ENCODE peak calls at places on chromosomes 6 and 20, in eight cellular contexts. M is iPS-NIHi11, O is H54, V is anterior cingulate cortex, W is H9, H is IMR-90, J is Kasumi-1, X is left colon. F is an unnamed sample.

GRCh38 chr20:8860011-8860495 is 208.8 kb upstream of the PLCB4 start:
- DNase-seq in M (no peak), W (no peak), X (no peak), H (peak), V (no peak), O (peak), J (no peak), F (no peak)

GRCh38 chr6:111589366-111589765 is 16.3 kb downstream of the TRAF3IP2 start:
- DNase-seq in H (peak), W (no peak), O (peak), V (no peak), X (no peak), J (no peak), M (no peak), F (no peak)

GRCh38 chr6:158312672-158313397 is 570 bp downstream of the TULP4 start:
- DNase-seq in M (no peak), H (no peak), V (no peak), W (no peak), O (no peak), J (no peak), X (no peak), F (no peak)

GRCh38 chr6:46199387-46199786 is 28.6 kb upstream of the ENPP5 start:
- DNase-seq in H (no peak), V (no peak), O (no peak), W (no peak), M (no peak), J (no peak), X (no peak), F (no peak)

GRCh38 chr6:95690328-95690727 is 113.0 kb downstream of the MANEA start:
- DNase-seq in X (no peak), H (no peak), V (no peak), M (no peak), J (no peak), O (no peak), W (no peak), F (no peak)

GRCh38 chr6:54778731-54779130 is 67.8 kb upstream of the FAM83B start:
- DNase-seq in W (no peak), X (no peak), O (no peak), M (no peak), H (no peak), J (no peak), V (no peak), F (peak)

GRCh38 chr6:155120034-155120433 is 124.9 kb downstream of the TIAM2 start:
- DNase-seq in M (peak), O (no peak), V (no peak), X (no peak), H (no peak), W (peak), J (no peak), F (no peak)

GRCh38 chr6:139028242-139028657 is 295 bp upstream of the ABRACL start:
- DNase-seq in V (no peak), X (no peak), H (no peak), O (peak), M (no peak), W (peak), J (no peak), F (no peak)

GRCh38 chr6:24933868-24934401 is 1.8 kb downstream of the RIPOR2 start:
- DNase-seq in O (peak), H (no peak), W (peak), X (no peak), M (peak), J (peak), V (no peak), F (no peak)

GRCh38 chr6:43772571-43773049 is 2.6 kb downstream of the VEGFA start:
- DNase-seq in J (no peak), W (peak), M (peak), O (no peak), H (no peak), V (no peak), X (peak), F (peak)

GRCh38 chr20:59042151-59042795 is at the start of gene PRELID3B:
- DNase-seq in W (no peak), V (no peak), J (peak), X (peak), O (no peak), M (no peak), H (no peak), F (no peak)

GRCh38 chr20:51084598-51084997 is 61.7 kb upstream of the KCNG1 start:
- DNase-seq in X (no peak), M (no peak), W (no peak), O (no peak), V (no peak), J (no peak), H (no peak), F (no peak)

GRCh38 chr20:8388707-8389106 is 256.6 kb downstream of the PLCB1 start:
- DNase-seq in V (no peak), J (no peak), M (no peak), W (no peak), X (no peak), H (peak), O (no peak), F (peak)

GRCh38 chr6:111995409-111995808 is 58.5 kb upstream of the CCN6 start:
- DNase-seq in X (no peak), O (no peak), H (no peak), W (no peak), M (no peak), V (no peak), J (no peak), F (no peak)

GRCh38 chr20:36543187-36544133 is 2.1 kb downstream of the MYL9 start:
- DNase-seq in J (no peak), W (no peak), X (no peak), M (no peak), O (peak), V (no peak), H (peak), F (no peak)

GRCh38 chr20:18613553-18613952 is 25.7 kb downstream of the DTD1 start:
- DNase-seq in X (no peak), V (no peak), M (no peak), W (no peak), O (no peak), J (no peak), H (peak), F (no peak)

GRCh38 chr20:45649312-45649863 is 18.3 kb upstream of the WFDC9 start:
- DNase-seq in W (no peak), J (no peak), M (no peak), X (no peak), H (no peak), V (no peak), O (no peak), F (no peak)

GRCh38 chr6:139390447-139390846 is 16.0 kb upstream of the CITED2 start:
- DNase-seq in J (no peak), V (no peak), H (no peak), M (no peak), W (no peak), O (no peak), X (no peak), F (no peak)

GRCh38 chr6:50825375-50826036 is 6.8 kb downstream of the TFAP2B start:
- DNase-seq in M (no peak), X (no peak), O (no peak), W (peak), H (no peak), V (no peak), J (no peak), F (no peak)

GRCh38 chr6:9101920-9102319 is 666.6 kb upstream of the SLC35B3 start:
- DNase-seq in H (no peak), J (no peak), W (no peak), O (no peak), V (no peak), X (no peak), M (no peak), F (no peak)

GRCh38 chr20:25056601-25057233 is 1.2 kb downstream of the ACSS1 start:
- DNase-seq in V (no peak), J (no peak), M (no peak), W (no peak), H (no peak), X (peak), O (no peak), F (no peak)

GRCh38 chr6:74277749-74278148 is 581.7 kb downstream of the CD109 start:
- DNase-seq in O (no peak), M (no peak), W (no peak), X (no peak), J (no peak), V (no peak), H (peak), F (no peak)

GRCh38 chr6:112800439-112800838 is 453.3 kb downstream of the RFPL4B start:
- DNase-seq in H (peak), W (no peak), O (no peak), X (no peak), V (no peak), J (no peak), M (no peak), F (no peak)

F was measured in putamen.